ENCODE peak calls at places on chromosomes 5 and 9, in seven cellular contexts. O is PC-3, D is OCI-LY7, J is HCT116, S is hepatocyte, L is neural progenitor cell, C is GM23338. T is an unnamed sample.

GRCh38 chr9:13719410-13719809 is 439.9 kb upstream of the MPDZ start:
- DNase-seq in C (no peak), S (no peak), J (no peak), L (no peak), D (no peak), O (peak), T (peak)

GRCh38 chr9:107174441-107174840 is 108.6 kb upstream of the RAD23B start:
- DNase-seq in L (no peak), O (no peak), D (no peak), J (no peak), S (no peak), C (no peak), T (peak)

GRCh38 chr9:5622019-5622418 is 6.9 kb upstream of the RIC1 start:
- DNase-seq in L (no peak), S (peak), C (no peak), O (peak), D (no peak), J (no peak), T (peak)

GRCh38 chr5:176660860-176661641 is 13.8 kb downstream of the TSPAN17 start:
- DNase-seq in S (peak), L (peak), C (peak), J (peak), O (peak), D (peak), T (peak)

GRCh38 chr5:161271816-161272215 is 274.7 kb downstream of the GABRB2 start:
- DNase-seq in C (no peak), J (no peak), O (no peak), L (no peak), S (no peak), D (no peak), T (no peak)

GRCh38 chr5:143124593-143124992 is 278.9 kb downstream of the NR3C1 start:
- DNase-seq in S (no peak), J (no peak), L (no peak), D (no peak), C (no peak), O (no peak), T (no peak)

GRCh38 chr5:44199408-44199807 is 189.8 kb downstream of the FGF10 start:
- DNase-seq in D (no peak), L (no peak), O (no peak), C (no peak), S (no peak), J (no peak), T (no peak)

GRCh38 chr5:160423025-160423554 is 1.4 kb downstream of the PTTG1 start:
- DNase-seq in S (no peak), J (no peak), O (peak), C (no peak), D (no peak), L (no peak), T (peak)

GRCh38 chr5:93107141-93107540 is 473.9 kb downstream of the NR2F1-AS1 start:
- DNase-seq in O (no peak), L (no peak), C (no peak), D (no peak), S (no peak), J (no peak), T (no peak)

GRCh38 chr5:10528056-10528816 is 35.6 kb upstream of the ANKRD33B start:
- DNase-seq in D (no peak), J (no peak), C (no peak), S (no peak), L (no peak), O (no peak), T (peak)

GRCh38 chr5:3590253-3590966 is 5.2 kb upstream of the IRX1 start:
- DNase-seq in O (no peak), S (no peak), J (no peak), D (no peak), C (peak), L (peak), T (no peak)

GRCh38 chr9:18707489-18708210 is 233.7 kb downstream of the ADAMTSL1 start:
- DNase-seq in L (no peak), C (no peak), D (no peak), O (no peak), J (no peak), S (no peak), T (peak)

GRCh38 chr5:176559683-176560082 is 10.5 kb downstream of the CDHR2 start:
- DNase-seq in L (peak), C (peak), D (peak), O (peak), S (no peak), J (peak), T (no peak)

GRCh38 chr9:136225748-136226679 is 19.6 kb downstream of the QSOX2 start:
- DNase-seq in J (peak), S (peak), O (peak), C (peak), L (peak), D (peak), T (peak)

GRCh38 chr9:20941177-20941690 is 90.2 kb downstream of the HACD4 start:
- DNase-seq in C (peak), J (peak), S (peak), L (peak), D (peak), O (peak), T (peak)

GRCh38 chr9:110555971-110556370 is 23.6 kb downstream of the SVEP1 start:
- DNase-seq in O (no peak), S (peak), J (no peak), C (no peak), D (no peak), L (no peak), T (peak)

GRCh38 chr9:4894076-4894475 is 91.0 kb upstream of the JAK2 start:
- DNase-seq in S (no peak), D (no peak), J (no peak), O (peak), L (no peak), C (no peak), T (peak)

DNA sequence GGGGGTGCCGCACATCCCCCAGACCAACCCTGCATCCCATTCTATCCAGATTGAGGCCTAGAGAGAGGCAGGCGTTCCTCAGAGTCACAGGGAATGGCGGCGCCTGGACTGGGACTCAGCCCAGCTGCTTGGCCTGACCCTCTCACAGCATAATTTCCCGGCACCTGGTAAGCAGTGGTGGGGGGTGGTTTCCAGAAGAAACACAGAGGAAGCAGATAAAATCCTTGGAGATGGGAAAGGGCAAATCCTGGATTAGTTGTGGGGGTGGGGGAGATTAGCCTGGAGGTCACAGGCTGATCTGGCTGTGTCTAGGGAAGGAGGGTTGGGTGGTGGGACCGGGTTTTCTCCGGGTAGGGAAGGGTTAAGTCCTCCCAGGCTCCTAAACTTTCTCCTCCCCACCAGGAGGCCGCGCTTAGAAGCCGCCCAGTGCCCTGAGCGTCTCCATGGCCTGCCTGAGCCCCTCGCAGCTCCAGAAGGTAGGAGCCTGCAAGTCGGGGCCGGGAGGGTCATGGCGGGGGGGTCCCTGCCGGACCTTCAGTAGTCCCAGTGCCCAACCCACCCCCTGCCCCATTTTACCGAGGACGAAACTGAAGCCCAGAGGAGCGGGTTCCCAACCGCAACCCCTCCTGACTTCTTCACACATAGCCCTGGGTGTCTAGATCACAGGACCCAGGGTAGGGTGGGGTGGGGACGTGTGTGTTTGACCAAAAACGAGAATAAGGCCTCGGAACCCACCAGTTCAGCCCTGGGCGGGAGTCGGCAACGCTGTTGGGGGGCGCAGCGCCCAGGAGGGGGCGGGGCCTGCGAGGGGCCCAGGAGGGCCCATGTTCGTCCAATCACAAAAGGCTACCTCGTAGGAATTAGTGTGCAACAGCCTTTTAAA is 1.3 kb downstream of the PHYHD1 start:
- DNase-seq in J (no peak), O (no peak), D (peak), C (peak), L (peak), S (peak), T (peak)
- TF ChIP-seq EZH2phosphoT487 in J (no peak), O (no peak), D (no peak), C (no peak), L (no peak), S (no peak), T (no peak)

DNA sequence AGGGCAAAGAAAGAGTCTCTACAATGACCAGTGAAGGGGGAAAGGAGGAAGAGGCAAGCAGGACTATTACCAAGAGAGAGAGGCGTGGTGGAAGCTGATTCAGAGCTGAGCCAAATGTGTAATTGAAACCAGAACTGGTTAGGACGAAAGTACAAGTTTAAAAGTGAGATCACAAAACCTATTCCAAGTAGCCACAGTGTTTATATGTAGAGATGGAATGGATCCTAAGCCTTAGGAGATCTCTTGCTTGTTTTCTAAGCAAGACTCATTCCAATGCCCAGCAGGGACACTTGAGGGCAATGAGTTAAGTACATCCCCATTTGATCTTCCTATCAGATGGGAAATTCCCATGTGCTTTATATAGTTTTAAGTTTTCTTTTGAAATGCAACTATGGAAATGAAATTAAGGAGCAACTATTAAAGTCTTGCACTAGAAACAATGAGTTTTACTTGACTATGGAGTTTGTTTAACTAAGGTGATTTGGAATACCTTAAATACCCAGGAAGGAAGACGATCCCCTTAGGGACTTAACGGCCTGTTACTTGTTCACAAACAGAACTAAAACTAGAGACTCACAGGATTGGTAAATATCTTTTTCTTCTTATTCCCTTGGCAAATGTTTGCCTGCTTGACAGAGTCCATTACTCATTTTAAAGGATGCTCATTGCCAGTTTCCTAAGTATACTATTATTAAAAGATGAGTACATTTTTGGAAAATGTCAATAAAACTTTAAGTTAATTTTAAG is 51.1 kb upstream of the SNX2 start:
- DNase-seq in D (no peak), S (no peak), C (peak), O (peak), L (no peak), J (no peak), T (peak)
- TF ChIP-seq EZH2phosphoT487 in D (no peak), S (no peak), C (no peak), O (no peak), L (no peak), J (no peak), T (no peak)

DNA sequence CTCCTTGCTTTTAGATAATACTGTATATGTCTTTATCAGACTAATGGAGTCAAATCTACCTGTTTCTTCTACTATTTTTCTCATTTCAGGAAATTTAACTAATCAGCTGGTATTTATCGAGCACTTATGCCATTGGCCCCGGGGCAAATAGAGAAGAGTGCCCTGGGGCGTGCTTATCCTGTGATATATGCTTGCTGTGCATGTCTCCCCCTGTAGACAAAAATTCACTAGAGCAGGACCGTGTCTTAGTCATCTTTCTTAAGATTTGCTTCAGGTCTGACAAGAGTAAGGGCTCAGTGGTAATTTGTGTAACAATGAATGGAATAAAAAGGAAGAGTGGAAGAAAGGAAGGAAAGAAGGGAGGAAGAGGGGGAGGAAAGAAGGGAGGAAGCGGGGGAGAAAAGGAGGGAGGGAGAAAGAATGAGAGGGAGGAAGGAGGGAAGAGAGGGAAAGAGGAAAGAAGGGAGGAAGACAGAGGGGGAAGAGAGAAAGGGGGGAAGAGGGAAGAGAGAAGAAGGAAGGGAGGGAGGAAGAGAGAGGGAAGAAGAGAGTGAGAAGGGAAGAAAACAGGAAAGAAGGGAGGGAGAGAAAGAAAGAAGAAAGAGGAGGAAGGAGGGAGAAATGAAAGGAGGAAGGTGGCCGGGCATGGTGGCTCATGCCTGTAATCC is 295.7 kb upstream of the PANK3 start:
- DNase-seq in D (no peak), J (peak), S (peak), C (peak), O (peak), L (peak), T (peak)
- TF ChIP-seq EZH2phosphoT487 in D (no peak), J (no peak), S (no peak), C (no peak), O (no peak), L (no peak), T (no peak)

GRCh38 chr5:5403736-5404135 is 18.7 kb upstream of the ICE1 start:
- DNase-seq in D (no peak), S (no peak), C (peak), J (no peak), O (no peak), L (no peak), T (no peak)
- TF ChIP-seq EZH2phosphoT487 in D (no peak), S (no peak), C (no peak), J (no peak), O (no peak), L (no peak), T (no peak)